ENCODE peak calls at places on chromosomes 7 and 10, in four cellular contexts. C is left cardiac atrium, Z is natural killer cell, O is hypothalamus. E is an unnamed sample.

GRCh38 chr7:145698526-145699262 is 417.9 kb upstream of the CNTNAP2 start:
- DNase-seq in Z (no peak), C (no peak), O (no peak), E (no peak)

GRCh38 chr7:43700059-43700501 is 29.2 kb downstream of the COA1 start:
- DNase-seq in O (no peak), C (no peak), Z (no peak), E (no peak)

GRCh38 chr10:33199731-33200130 is 134.7 kb downstream of the NRP1 start:
- DNase-seq in Z (no peak), C (no peak), O (no peak), E (no peak)

GRCh38 chr10:84214612-84215235 is 10.6 kb downstream of the LRIT2 start:
- DNase-seq in C (no peak), Z (peak), O (peak), E (no peak)

GRCh38 chr10:126846469-126846868 is 58.8 kb upstream of the DOCK1 start:
- DNase-seq in O (no peak), C (no peak), Z (no peak), E (no peak)

GRCh38 chr7:149362696-149363095 is 98.2 kb downstream of the ZNF777 start:
- DNase-seq in O (no peak), C (no peak), Z (no peak), E (no peak)

GRCh38 chr10:79331709-79332108 is 15.6 kb upstream of the PPIF start:
- DNase-seq in Z (no peak), O (no peak), C (peak), E (peak)

GRCh38 chr7:249979-250378 is 40.0 kb upstream of the FOXL3 start:
- DNase-seq in O (no peak), C (no peak), Z (no peak), E (no peak)

GRCh38 chr10:60570272-60570865 is 180.7 kb upstream of the ANK3 start:
- DNase-seq in O (no peak), Z (no peak), C (no peak), E (no peak)

GRCh38 chr10:49081532-49082275 is 33.6 kb downstream of the VSTM4 start:
- DNase-seq in O (peak), C (peak), Z (no peak), E (peak)

GRCh38 chr10:32956365-32957197 is 1.4 kb downstream of the ITGB1 start:
- DNase-seq in Z (no peak), C (no peak), O (no peak), E (peak)

GRCh38 chr10:124624875-124625274 is 119.3 kb downstream of the FAM53B start:
- DNase-seq in C (no peak), Z (no peak), O (no peak), E (no peak)

GRCh38 chr7:148700693-148701092 is 2.0 kb downstream of the CUL1 start:
- DNase-seq in Z (no peak), C (peak), O (no peak), E (no peak)

GRCh38 chr7:5232485-5232837 is 42.4 kb downstream of the WIPI2 start:
- DNase-seq in O (no peak), C (no peak), Z (no peak), E (peak)

GRCh38 chr10:37495415-37495814 is 362.0 kb downstream of the ZNF248 start:
- DNase-seq in Z (no peak), O (no peak), C (no peak), E (no peak)

GRCh38 chr7:28310449-28310848 is 101.9 kb upstream of the CREB5 start:
- DNase-seq in Z (no peak), O (no peak), C (no peak), E (no peak)

GRCh38 chr7:82081644-82082224 is 311.9 kb upstream of the HGF start:
- DNase-seq in C (no peak), O (no peak), Z (no peak), E (no peak)

GRCh38 chr10:126052171-126052570 is 155.8 kb downstream of the FANK1 start:
- DNase-seq in Z (no peak), C (no peak), O (no peak), E (no peak)

GRCh38 chr10:27658788-27659187 is 86.8 kb downstream of the MKX start:
- DNase-seq in Z (no peak), C (no peak), O (no peak), E (no peak)

GRCh38 chr10:4686644-4686996 is 139.4 kb upstream of the AKR1E2 start:
- DNase-seq in O (no peak), C (no peak), Z (no peak), E (no peak)

GRCh38 chr10:116073025-116073424 is 200.0 kb downstream of the GFRA1 start:
- DNase-seq in O (no peak), Z (no peak), C (no peak), E (no peak)

GRCh38 chr10:13414855-13415254 is 66.8 kb upstream of the SEPHS1 start:
- DNase-seq in O (no peak), Z (no peak), C (no peak), E (no peak)

GRCh38 chr7:79461660-79462059 is 8.2 kb upstream of the MAGI2 start:
- DNase-seq in C (no peak), O (no peak), Z (no peak), E (no peak)

GRCh38 chr10:68327889-68328786 is 3.7 kb upstream of the HNRNPH3 start:
- DNase-seq in O (no peak), C (no peak), Z (no peak), E (no peak)

GRCh38 chr10:77393411-77393810 is 244.2 kb downstream of the KCNMA1 start:
- DNase-seq in C (no peak), Z (no peak), O (no peak), E (no peak)